ENCODE peak calls at places on chromosomes 11 and 22, in six cellular contexts. B is brain microvascular endothelial cell, S is ascending aorta, X is lower leg skin, U is aorta, Z is heart right ventricle. C is an unnamed sample.

GRCh38 chr11:75554258-75555022 is 7.6 kb upstream of the SERPINH1 start:
- DNase-seq in S (peak), U (peak), Z (peak), B (peak), X (peak), C (peak)

GRCh38 chr22:50417544-50417943 is 57.3 kb downstream of the SBF1 start:
- DNase-seq in U (peak), X (no peak), S (no peak), Z (no peak), B (no peak), C (no peak)

GRCh38 chr11:88579466-88579865 is 241.9 kb upstream of the CTSC start:
- DNase-seq in U (no peak), S (no peak), X (no peak), B (no peak), Z (no peak), C (no peak)

GRCh38 chr22:34105461-34106062 is 185.3 kb upstream of the LARGE1 start:
- DNase-seq in X (no peak), S (no peak), U (peak), Z (peak), B (no peak), C (peak)

GRCh38 chr11:94574193-94574961 is 7.2 kb downstream of the PIWIL4 start:
- DNase-seq in X (no peak), Z (no peak), U (peak), S (no peak), B (peak), C (peak)

GRCh38 chr11:83681045-83681781 is 395.0 kb upstream of the CCDC90B start:
- DNase-seq in B (no peak), S (no peak), U (no peak), X (no peak), Z (no peak), C (no peak)

GRCh38 chr11:118435233-118435892 is 929 bp upstream of the KMT2A start:
- DNase-seq in U (peak), X (peak), Z (peak), B (no peak), S (no peak), C (peak)

GRCh38 chr11:121572581-121573059 is 119.9 kb upstream of the SORL1-AS1 start:
- DNase-seq in X (no peak), U (peak), B (no peak), Z (no peak), S (no peak), C (no peak)

GRCh38 chr11:86132667-86133310 is 63.9 kb upstream of the PICALM start:
- DNase-seq in S (no peak), U (no peak), B (no peak), Z (no peak), X (no peak), C (no peak)

GRCh38 chr22:25536578-25536977 is 27.9 kb upstream of the GRK3 start:
- DNase-seq in X (no peak), Z (no peak), S (no peak), B (no peak), U (no peak), C (no peak)

GRCh38 chr22:35037089-35037488 is 28.9 kb upstream of the ISX start:
- DNase-seq in U (no peak), S (no peak), B (no peak), X (no peak), Z (no peak), C (no peak)

GRCh38 chr11:6270584-6271246 is 11.1 kb downstream of the CCKBR start:
- DNase-seq in S (no peak), B (no peak), X (no peak), U (no peak), Z (no peak), C (no peak)

GRCh38 chr11:23903044-23903704 is 593.7 kb upstream of the LUZP2 start:
- DNase-seq in Z (no peak), U (no peak), S (no peak), X (no peak), B (peak), C (peak)

GRCh38 chr22:16838073-16838472 is 12.9 kb upstream of the XKR3 start:
- DNase-seq in S (no peak), U (no peak), B (no peak), Z (no peak), X (no peak), C (no peak)

GRCh38 chr22:31425331-31426050 is 26.1 kb downstream of the DRG1 start:
- DNase-seq in U (no peak), Z (no peak), S (no peak), X (no peak), B (no peak), C (no peak)

GRCh38 chr11:86606849-86607481 is 65.5 kb downstream of the ME3 start:
- DNase-seq in U (no peak), X (no peak), B (peak), S (no peak), Z (no peak), C (no peak)

GRCh38 chr11:46600162-46600561 is 6.3 kb upstream of the AMBRA1 start:
- DNase-seq in B (no peak), X (no peak), S (no peak), U (no peak), Z (no peak), C (no peak)

GRCh38 chr11:17275376-17276235 is 933 bp upstream of the NUCB2 start:
- DNase-seq in U (no peak), Z (no peak), X (no peak), B (no peak), S (no peak), C (peak)

GRCh38 chr22:33389927-33390326 is 331.7 kb upstream of the SYN3 start:
- DNase-seq in X (no peak), B (peak), Z (no peak), S (no peak), U (no peak), C (no peak)

GRCh38 chr11:116244425-116244824 is 528.4 kb downstream of the BUD13 start:
- DNase-seq in S (no peak), U (no peak), X (no peak), Z (no peak), B (no peak), C (no peak)

GRCh38 chr11:121482231-121483129 is 29.7 kb upstream of the SORL1-AS1 start:
- DNase-seq in S (no peak), B (no peak), U (no peak), Z (no peak), X (no peak), C (no peak)

GRCh38 chr22:43555561-43556515 is 144.0 kb downstream of the MPPED1 start:
- DNase-seq in Z (no peak), U (no peak), S (no peak), X (no peak), B (no peak), C (no peak)

GRCh38 chr11:94776351-94777321 is 8.5 kb downstream of the AMOTL1 start:
- DNase-seq in Z (peak), U (no peak), X (peak), B (no peak), S (no peak), C (peak)

GRCh38 chr11:13208921-13209320 is 68.7 kb upstream of the BMAL1 start:
- DNase-seq in Z (no peak), X (no peak), S (no peak), B (no peak), U (no peak), C (no peak)

GRCh38 chr11:115717215-115717584 is 213.0 kb upstream of the CADM1 start:
- DNase-seq in S (no peak), B (no peak), U (no peak), Z (no peak), X (no peak), C (no peak)

GRCh38 chr22:46220921-46221320 is 29.2 kb downstream of the CDPF1 start:
- DNase-seq in S (no peak), X (no peak), U (no peak), B (peak), Z (no peak), C (no peak)

GRCh38 chr11:69126286-69126685 is 29.4 kb upstream of the SMIM38 start:
- DNase-seq in B (no peak), Z (no peak), S (no peak), U (no peak), X (peak), C (no peak)

DNA sequence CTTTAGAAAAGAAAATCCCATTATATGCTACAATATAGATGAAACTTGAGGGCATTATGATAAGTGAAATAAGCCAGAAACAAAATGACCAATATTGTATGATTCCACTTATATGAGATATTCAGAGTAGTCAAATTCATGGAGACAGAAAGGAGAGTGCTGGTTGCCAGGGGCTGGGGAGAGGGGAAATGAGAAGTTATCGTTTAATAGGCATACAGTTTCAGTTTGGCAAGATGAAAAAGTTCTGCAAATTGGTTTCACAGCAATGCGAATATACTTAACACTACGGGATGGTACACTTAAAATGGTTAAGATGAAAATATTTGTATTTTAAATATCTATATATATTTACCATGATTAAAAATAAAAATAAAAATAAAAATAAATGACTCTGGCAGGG is 31.1 kb upstream of the RDX start:
- DNase-seq in B (no peak), U (no peak), S (no peak), Z (no peak), X (no peak), C (no peak)
- H3K4me3 ChIP-seq in B (no peak), U (no peak), S (no peak), Z (no peak), X (no peak), C (no peak)

GRCh38 chr11:120340529-120340928 is 4.3 kb downstream of the ARHGEF12 start:
- DNase-seq in B (no peak), X (no peak), U (no peak), S (no peak), Z (no peak), C (no peak)
- H3K4me3 ChIP-seq in B (no peak), X (no peak), U (no peak), S (peak), Z (peak), C (no peak)

GRCh38 chr22:24424901-24425775 is 2.3 kb upstream of the ADORA2A start:
- DNase-seq in U (no peak), X (no peak), B (no peak), Z (peak), S (no peak), C (no peak)

GRCh38 chr22:24421428-24421931 is 5.9 kb upstream of the ADORA2A start:
- DNase-seq in U (no peak), S (no peak), X (no peak), Z (no peak), B (no peak), C (no peak)

GRCh38 chr22:24422078-24422665 is 5.2 kb upstream of the ADORA2A start:
- DNase-seq in X (no peak), Z (no peak), B (no peak), S (no peak), U (no peak), C (no peak)

GRCh38 chr22:24424001-24424900 is 3.1 kb upstream of the ADORA2A start:
- DNase-seq in S (no peak), Z (peak), B (no peak), U (no peak), X (no peak), C (no peak)

GRCh38 chr22:24423519-24424000 is 3.8 kb upstream of the ADORA2A start:
- DNase-seq in U (peak), S (no peak), Z (peak), X (no peak), B (no peak), C (peak)
- H3K4me3 ChIP-seq in U (no peak), S (peak), Z (peak), X (no peak), B (peak), C (peak)

DNA sequence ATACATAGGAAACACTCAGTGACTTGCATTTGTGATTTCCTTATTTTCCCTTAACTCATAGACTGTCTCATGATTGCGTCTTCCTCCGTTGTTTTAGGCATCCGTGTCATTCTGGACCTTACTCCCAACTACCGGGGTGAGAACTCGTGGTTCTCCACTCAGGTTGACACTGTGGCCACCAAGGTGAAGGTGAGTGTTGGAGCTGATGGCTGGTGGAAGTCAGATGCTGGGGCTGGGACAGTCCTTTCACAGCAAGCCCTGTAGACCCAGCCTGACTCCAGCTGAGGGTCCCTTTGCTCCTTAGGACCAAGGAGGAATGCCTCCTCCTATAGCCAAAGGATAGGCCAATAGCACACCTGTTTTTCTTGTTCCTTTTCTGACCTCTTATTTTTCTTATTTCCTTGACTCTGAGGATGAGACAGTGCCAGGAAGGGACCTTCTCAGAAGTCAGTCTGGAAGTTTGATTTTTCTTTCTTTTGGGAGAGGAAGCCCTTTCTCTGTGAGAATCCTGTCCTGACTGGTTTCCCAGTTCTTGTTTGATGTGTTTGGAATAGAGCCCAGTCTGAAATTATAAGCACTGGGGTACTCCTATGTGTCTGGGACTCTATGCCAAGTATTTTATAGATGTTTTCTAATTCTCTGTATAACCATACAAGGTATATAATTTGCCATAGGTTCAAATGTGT is 2.3 kb downstream of the SLC3A2 start:
- DNase-seq in S (no peak), Z (no peak), U (no peak), B (no peak), X (no peak), C (no peak)
- H3K4me3 ChIP-seq in S (peak), Z (peak), U (no peak), B (peak), X (peak), C (peak)

DNA sequence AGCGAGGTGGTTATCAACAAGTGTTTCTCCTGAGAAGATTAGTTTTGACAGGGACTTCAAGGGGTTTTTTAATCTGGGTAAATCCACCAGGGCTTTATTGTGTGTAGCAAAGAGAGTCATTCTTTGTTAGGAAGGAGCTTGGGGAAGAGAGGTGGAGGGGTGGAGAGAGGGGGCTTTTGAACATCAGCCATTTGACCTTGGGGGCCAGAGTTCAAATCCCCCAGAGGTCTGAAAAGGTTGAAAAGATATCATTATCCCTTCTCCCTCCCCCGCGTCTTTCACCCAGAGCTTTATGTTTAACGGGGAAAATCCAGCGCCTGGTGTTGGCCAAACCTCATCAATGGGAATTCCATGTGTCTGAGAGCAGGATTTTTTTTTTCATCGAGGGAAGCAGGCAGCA is 122.5 kb upstream of the HSD17B12 start:
- DNase-seq in X (peak), Z (no peak), U (no peak), S (no peak), B (no peak), C (no peak)
- H3K4me3 ChIP-seq in X (no peak), Z (no peak), U (no peak), S (no peak), B (no peak), C (no peak)

GRCh38 chr11:113476553-113476952 is 1.4 kb upstream of the DRD2 start:
- DNase-seq in B (no peak), Z (no peak), X (no peak), S (no peak), U (no peak), C (no peak)

GRCh38 chr11:113473983-113474361 is 1.2 kb downstream of the DRD2 start:
- DNase-seq in Z (no peak), U (no peak), B (no peak), S (no peak), X (no peak), C (no peak)

GRCh38 chr11:113477321-113477720 is 2.1 kb upstream of the DRD2 start:
- DNase-seq in S (no peak), X (no peak), U (no peak), B (no peak), Z (no peak), C (no peak)

GRCh38 chr11:113475160-113475761 is at the start of gene DRD2:
- DNase-seq in Z (no peak), S (no peak), U (no peak), B (no peak), X (no peak), C (peak)

DNA sequence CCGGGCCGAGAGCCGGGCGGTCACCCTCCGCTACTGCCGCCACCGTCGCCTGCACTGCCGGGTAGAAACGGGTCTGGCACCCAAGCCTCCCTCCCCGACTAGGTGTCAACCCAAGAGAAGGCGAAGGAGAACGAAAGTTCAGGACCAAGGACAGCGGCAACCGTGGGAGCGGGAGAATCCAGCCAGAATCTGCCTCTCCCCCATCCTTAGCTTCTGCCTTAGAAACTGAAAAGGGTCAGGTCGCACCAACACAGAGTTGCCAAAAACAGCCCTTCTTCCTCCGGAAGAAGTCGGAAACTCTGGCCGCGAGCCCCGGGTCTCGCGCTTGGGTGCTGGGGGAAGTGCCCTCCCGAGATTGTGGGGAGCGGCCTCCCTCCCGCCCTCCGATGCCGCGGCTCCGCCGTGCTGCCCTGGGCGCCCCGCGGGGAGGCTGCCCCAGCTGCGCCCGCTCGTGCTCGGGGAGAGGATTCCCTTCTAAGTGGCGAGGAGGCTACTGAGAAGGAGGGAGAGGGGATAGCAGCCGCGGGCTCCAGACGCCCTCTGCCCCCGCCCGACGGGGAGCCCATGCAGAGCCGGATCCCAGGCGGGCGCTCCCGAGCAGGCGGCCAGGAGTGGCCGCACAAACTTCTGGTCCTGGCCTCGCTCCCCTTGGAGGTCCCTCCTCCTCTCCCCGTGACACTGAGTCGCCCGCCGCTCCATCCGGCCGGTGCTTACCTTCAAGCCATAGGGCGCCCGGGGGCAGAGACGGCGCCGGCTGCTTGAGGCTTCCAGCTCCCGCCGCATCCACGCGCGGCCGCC is 637 bp downstream of the DRD2 start:
- DNase-seq in S (no peak), U (peak), B (peak), X (peak), Z (peak), C (peak)
- H3K4me3 ChIP-seq in S (peak), U (no peak), B (no peak), X (no peak), Z (no peak), C (peak)

DNA sequence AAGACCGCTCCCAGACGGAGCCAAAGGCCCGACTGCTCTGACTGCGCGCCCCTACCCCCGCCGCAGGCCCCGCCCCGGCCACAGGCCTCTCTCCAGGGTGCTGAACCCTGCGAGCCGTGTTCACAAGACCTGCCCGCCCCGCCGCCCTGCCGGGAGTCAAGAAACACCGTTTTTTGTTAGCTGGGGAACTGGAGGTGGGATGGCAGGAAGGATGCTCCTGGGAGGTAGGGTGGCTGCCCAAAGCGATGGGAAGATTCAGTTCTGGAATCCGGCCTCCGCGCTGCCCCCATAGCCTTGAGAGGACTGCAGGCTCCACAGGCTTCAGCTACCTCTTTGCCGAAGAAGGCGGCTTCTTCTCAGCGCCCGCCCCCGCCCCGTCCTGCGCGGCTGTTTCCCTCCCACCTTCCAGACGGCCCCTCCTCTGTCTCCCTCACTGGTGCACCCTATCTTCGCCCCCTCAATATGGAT is 2.7 kb upstream of the PDE2A start:
- DNase-seq in S (no peak), U (peak), X (peak), B (peak), Z (peak), C (peak)
- H3K4me3 ChIP-seq in S (no peak), U (no peak), X (no peak), B (no peak), Z (no peak), C (no peak)

GRCh38 chr11:120212926-120213325 is 2.1 kb downstream of the OAF start:
- DNase-seq in S (no peak), B (no peak), U (no peak), Z (no peak), X (no peak), C (no peak)
- H3K4me3 ChIP-seq in S (peak), B (peak), U (no peak), Z (peak), X (no peak), C (peak)

C was measured in MG63.